ENCODE peak calls at places on chromosome 11, in six cellular contexts. One of them, this sample, is unnamed.

GRCh38 chr11:70090989-70091388 is 12.9 kb downstream of the ANO1 start:
- DNase-seq in activated naive CD4-positive, alpha-beta T cell: no peak
- DNase-seq in AG10803: peak
- DNase-seq in astrocyte of the cerebellum: no peak
- DNase-seq in nephron progenitor cell: no peak
- DNase-seq in fibroblast of pulmonary artery: no peak
- DNase-seq in this sample: no peak

GRCh38 chr11:400241-400729 is 6.3 kb downstream of the PKP3 start:
- DNase-seq in activated naive CD4-positive, alpha-beta T cell: no peak
- DNase-seq in AG10803: no peak
- DNase-seq in astrocyte of the cerebellum: no peak
- DNase-seq in nephron progenitor cell: no peak
- DNase-seq in fibroblast of pulmonary artery: no peak
- DNase-seq in this sample: no peak

GRCh38 chr11:114161486-114162250 is 102.2 kb downstream of the ZBTB16 start:
- DNase-seq in activated naive CD4-positive, alpha-beta T cell: no peak
- DNase-seq in AG10803: no peak
- DNase-seq in astrocyte of the cerebellum: no peak
- DNase-seq in nephron progenitor cell: no peak
- DNase-seq in fibroblast of pulmonary artery: no peak
- DNase-seq in this sample: no peak

GRCh38 chr11:118033443-118033842 is 43.4 kb upstream of the TMPRSS4 start:
- DNase-seq in activated naive CD4-positive, alpha-beta T cell: no peak
- DNase-seq in AG10803: no peak
- DNase-seq in astrocyte of the cerebellum: no peak
- DNase-seq in nephron progenitor cell: no peak
- DNase-seq in fibroblast of pulmonary artery: no peak
- DNase-seq in this sample: no peak

GRCh38 chr11:26420331-26420730 is 88.4 kb downstream of the ANO3 start:
- DNase-seq in activated naive CD4-positive, alpha-beta T cell: no peak
- DNase-seq in AG10803: no peak
- DNase-seq in astrocyte of the cerebellum: no peak
- DNase-seq in nephron progenitor cell: no peak
- DNase-seq in fibroblast of pulmonary artery: no peak
- DNase-seq in this sample: no peak

GRCh38 chr11:64164392-64165312 is 1.3 kb downstream of the MACROD1 start:
- DNase-seq in activated naive CD4-positive, alpha-beta T cell: no peak
- DNase-seq in AG10803: no peak
- DNase-seq in astrocyte of the cerebellum: no peak
- DNase-seq in nephron progenitor cell: peak
- DNase-seq in fibroblast of pulmonary artery: no peak
- DNase-seq in this sample: no peak

GRCh38 chr11:68150029-68150428 is 28.8 kb upstream of the CHKA start:
- DNase-seq in activated naive CD4-positive, alpha-beta T cell: no peak
- DNase-seq in AG10803: no peak
- DNase-seq in astrocyte of the cerebellum: no peak
- DNase-seq in nephron progenitor cell: no peak
- DNase-seq in fibroblast of pulmonary artery: peak
- DNase-seq in this sample: no peak

GRCh38 chr11:134815404-134815803 is 403.4 kb upstream of the B3GAT1 start:
- DNase-seq in activated naive CD4-positive, alpha-beta T cell: no peak
- DNase-seq in AG10803: no peak
- DNase-seq in astrocyte of the cerebellum: no peak
- DNase-seq in nephron progenitor cell: no peak
- DNase-seq in fibroblast of pulmonary artery: no peak
- DNase-seq in this sample: no peak

GRCh38 chr11:97979741-97980140 is 1041.0 kb upstream of the CNTN5 start:
- DNase-seq in activated naive CD4-positive, alpha-beta T cell: no peak
- DNase-seq in AG10803: peak
- DNase-seq in astrocyte of the cerebellum: peak
- DNase-seq in nephron progenitor cell: no peak
- DNase-seq in fibroblast of pulmonary artery: no peak
- DNase-seq in this sample: no peak

GRCh38 chr11:66579017-66579606 is 10.7 kb upstream of the CTSF start:
- DNase-seq in activated naive CD4-positive, alpha-beta T cell: peak
- DNase-seq in AG10803: peak
- DNase-seq in astrocyte of the cerebellum: peak
- DNase-seq in nephron progenitor cell: peak
- DNase-seq in fibroblast of pulmonary artery: peak
- DNase-seq in this sample: peak

GRCh38 chr11:64870893-64871849 is 7.2 kb downstream of the EHD1 start:
- DNase-seq in activated naive CD4-positive, alpha-beta T cell: no peak
- DNase-seq in AG10803: no peak
- DNase-seq in astrocyte of the cerebellum: no peak
- DNase-seq in nephron progenitor cell: no peak
- DNase-seq in fibroblast of pulmonary artery: no peak
- DNase-seq in this sample: no peak